ENCODE peak calls at places on chromosomes 6 and 20, in ten cellular contexts. A, O, Q, U, R, T, V, B, F and N are unnamed samples.

GRCh38 chr6:117568831-117569434 is 33.4 kb downstream of the GOPC start:
- DNase-seq in A (no peak), O (no peak), Q (no peak), U (no peak), R (no peak), T (no peak), V (no peak), B (no peak), F (no peak), N (no peak)

GRCh38 chr6:158958504-158959386 is 41.3 kb downstream of the RSPH3 start:
- DNase-seq in A (peak), O (no peak), Q (no peak), U (no peak), R (no peak), T (no peak), V (no peak), B (no peak), F (no peak), N (no peak)

GRCh38 chr6:96809119-96809518 is 28.2 kb downstream of the GPR63 start:
- DNase-seq in A (no peak), O (no peak), Q (no peak), U (no peak), R (no peak), T (no peak), V (no peak), B (no peak), F (no peak), N (no peak)

GRCh38 chr20:44051661-44052000 is 135.4 kb downstream of the JPH2 start:
- DNase-seq in A (no peak), O (no peak), Q (no peak), U (no peak), R (peak), T (no peak), V (peak), B (no peak), F (peak), N (no peak)

GRCh38 chr6:33169286-33170175 is 22.7 kb downstream of the COL11A2 start:
- DNase-seq in A (no peak), O (no peak), Q (no peak), U (no peak), R (no peak), T (no peak), V (no peak), B (no peak), F (no peak), N (no peak)

GRCh38 chr6:148044261-148044731 is 298.3 kb upstream of the SASH1 start:
- DNase-seq in A (no peak), O (no peak), Q (no peak), U (no peak), R (no peak), T (peak), V (no peak), B (no peak), F (no peak), N (no peak)

GRCh38 chr6:84816196-84816745 is 51.9 kb upstream of the TBX18 start:
- DNase-seq in A (no peak), O (no peak), Q (no peak), U (no peak), R (no peak), T (no peak), V (no peak), B (no peak), F (no peak), N (no peak)

GRCh38 chr6:114390176-114390575 is 47.4 kb upstream of the HS3ST5 start:
- DNase-seq in A (no peak), O (no peak), Q (no peak), U (no peak), R (no peak), T (peak), V (no peak), B (no peak), F (no peak), N (no peak)

GRCh38 chr20:5947276-5947675 is 3.1 kb downstream of the TRMT6 start:
- DNase-seq in A (no peak), O (no peak), Q (no peak), U (peak), R (no peak), T (peak), V (no peak), B (no peak), F (no peak), N (no peak)

GRCh38 chr6:9224539-9224938 is 789.2 kb upstream of the SLC35B3 start:
- DNase-seq in A (no peak), O (no peak), Q (no peak), U (peak), R (no peak), T (no peak), V (no peak), B (no peak), F (no peak), N (no peak)

GRCh38 chr20:35318502-35319157 is 26.4 kb upstream of the FAM83C start:
- DNase-seq in A (no peak), O (no peak), Q (peak), U (peak), R (peak), T (peak), V (peak), B (no peak), F (no peak), N (no peak)

GRCh38 chr6:53390010-53390409 is 41.3 kb upstream of the ELOVL5 start:
- DNase-seq in A (no peak), O (no peak), Q (no peak), U (no peak), R (no peak), T (no peak), V (no peak), B (no peak), F (no peak), N (no peak)

GRCh38 chr6:166927942-166928643 is 28.3 kb downstream of the RNASET2 start:
- DNase-seq in A (no peak), O (no peak), Q (no peak), U (no peak), R (no peak), T (no peak), V (no peak), B (no peak), F (no peak), N (no peak)

GRCh38 chr20:50731930-50732690 is 730 bp downstream of the PARD6B start:
- DNase-seq in A (peak), O (no peak), Q (no peak), U (no peak), R (peak), T (peak), V (no peak), B (no peak), F (peak), N (peak)

GRCh38 chr6:44473870-44474631 is 86.5 kb downstream of the CDC5L start:
- DNase-seq in A (no peak), O (no peak), Q (no peak), U (no peak), R (no peak), T (no peak), V (no peak), B (no peak), F (no peak), N (no peak)

GRCh38 chr6:43176423-43176786 is 5.3 kb downstream of the SRF start:
- DNase-seq in A (no peak), O (no peak), Q (no peak), U (no peak), R (no peak), T (no peak), V (no peak), B (no peak), F (no peak), N (no peak)
- H3K27ac ChIP-seq in A (no peak), O (peak), Q (no peak), U (peak), R (peak), T (no peak), V (peak), B (peak), F (no peak), N (no peak)

DNA sequence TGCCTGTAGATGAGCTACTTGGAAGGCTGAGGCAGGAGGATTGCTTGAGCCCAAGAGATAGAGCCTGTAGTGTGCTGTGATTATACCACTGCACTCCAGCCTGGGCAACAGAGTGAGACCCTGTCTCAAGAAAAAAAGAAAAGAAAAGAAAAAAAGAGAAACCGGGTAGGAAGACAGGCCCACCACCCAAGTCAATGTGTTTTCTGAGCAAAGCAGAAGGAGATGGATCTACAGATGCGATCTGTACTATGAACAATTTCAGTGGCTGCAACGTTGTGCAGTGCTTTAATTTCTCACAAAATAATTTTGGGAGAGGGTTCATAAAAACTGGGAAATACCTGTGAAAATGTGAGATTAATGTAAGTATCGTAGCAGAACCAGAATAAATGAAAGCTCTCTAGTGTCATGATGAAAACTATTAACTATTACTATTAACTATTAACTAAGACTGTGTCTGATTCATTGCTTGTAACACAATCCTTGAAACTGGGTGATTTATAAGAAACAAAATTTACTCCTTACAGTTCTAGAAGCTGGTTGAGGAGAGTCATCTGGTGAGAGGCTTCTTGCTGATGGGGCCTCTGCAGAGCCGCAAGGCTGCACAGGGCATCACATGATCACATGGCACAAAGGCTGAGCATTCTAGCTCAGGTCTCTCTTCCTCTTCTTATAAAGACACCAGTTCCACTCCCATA is 233.1 kb upstream of the ZNF217 start:
- DNase-seq in A (peak), O (no peak), Q (no peak), U (peak), R (no peak), T (no peak), V (no peak), B (no peak), F (no peak), N (no peak)
- H3K27ac ChIP-seq in A (peak), O (peak), Q (peak), U (peak), R (peak), T (peak), V (peak), B (no peak), F (no peak), N (peak)

GRCh38 chr6:141878686-141879085 is 254.0 kb upstream of the GJE1 start:
- DNase-seq in A (no peak), O (no peak), Q (peak), U (no peak), R (no peak), T (no peak), V (no peak), B (no peak), F (no peak), N (no peak)

GRCh38 chr6:141874930-141875602 is 257.7 kb upstream of the GJE1 start:
- DNase-seq in A (no peak), O (no peak), Q (peak), U (peak), R (no peak), T (no peak), V (no peak), B (no peak), F (no peak), N (no peak)

GRCh38 chr6:141877275-141877983 is 255.3 kb upstream of the GJE1 start:
- DNase-seq in A (no peak), O (no peak), Q (no peak), U (no peak), R (no peak), T (no peak), V (no peak), B (no peak), F (no peak), N (no peak)
- H3K27ac ChIP-seq in A (no peak), O (no peak), Q (no peak), U (no peak), R (no peak), T (no peak), V (no peak), B (no peak), F (no peak), N (no peak)

GRCh38 chr6:2782356-2782708 is 17.1 kb downstream of the WRNIP1 start:
- DNase-seq in A (no peak), O (no peak), Q (no peak), U (no peak), R (no peak), T (no peak), V (no peak), B (no peak), F (no peak), N (no peak)
- H3K27ac ChIP-seq in A (no peak), O (no peak), Q (no peak), U (no peak), R (no peak), T (no peak), V (no peak), B (no peak), F (no peak), N (no peak)

GRCh38 chr6:34514593-34515472 is 41.3 kb downstream of the SPDEF start:
- DNase-seq in A (no peak), O (no peak), Q (no peak), U (peak), R (no peak), T (no peak), V (no peak), B (no peak), F (no peak), N (no peak)
- H3K27ac ChIP-seq in A (no peak), O (no peak), Q (no peak), U (no peak), R (no peak), T (no peak), V (no peak), B (no peak), F (no peak), N (no peak)

GRCh38 chr20:36959242-36959641 is 7.7 kb upstream of the SAMHD1 start:
- DNase-seq in A (no peak), O (no peak), Q (no peak), U (no peak), R (no peak), T (no peak), V (no peak), B (no peak), F (no peak), N (no peak)

GRCh38 chr20:36956674-36957073 is 5.2 kb upstream of the SAMHD1 start:
- DNase-seq in A (no peak), O (no peak), Q (no peak), U (no peak), R (no peak), T (no peak), V (no peak), B (no peak), F (no peak), N (no peak)

GRCh38 chr20:36951977-36952738 is 650 bp upstream of the SAMHD1 start:
- DNase-seq in A (no peak), O (no peak), Q (no peak), U (no peak), R (no peak), T (peak), V (no peak), B (no peak), F (no peak), N (no peak)

GRCh38 chr20:36957875-36958667 is 6.6 kb upstream of the SAMHD1 start:
- DNase-seq in A (no peak), O (no peak), Q (no peak), U (no peak), R (no peak), T (no peak), V (no peak), B (no peak), F (no peak), N (no peak)
- H3K27ac ChIP-seq in A (no peak), O (peak), Q (no peak), U (no peak), R (no peak), T (no peak), V (no peak), B (no peak), F (no peak), N (no peak)

DNA sequence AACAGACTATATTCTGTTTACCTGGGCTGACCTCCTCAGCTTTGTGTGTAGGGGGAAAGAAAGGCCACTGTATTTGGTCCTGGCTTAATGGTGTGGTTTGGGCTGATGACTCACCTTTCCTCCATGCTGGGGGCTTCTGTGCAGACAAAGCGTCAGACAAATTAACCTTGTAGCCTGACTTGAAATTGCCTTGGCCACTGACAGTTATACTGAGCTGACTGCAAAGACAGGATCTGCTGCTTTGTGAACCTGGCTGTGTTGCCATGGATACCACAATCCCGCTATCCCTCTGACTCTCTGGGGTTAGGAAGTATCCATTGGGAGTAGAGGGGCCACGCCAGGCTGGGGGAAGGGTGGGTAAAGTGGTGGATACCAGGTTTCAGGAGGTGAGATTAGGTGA is 243.8 kb upstream of the CHD6 start:
- DNase-seq in A (no peak), O (no peak), Q (no peak), U (no peak), R (no peak), T (no peak), V (no peak), B (no peak), F (no peak), N (no peak)
- H3K27ac ChIP-seq in A (no peak), O (no peak), Q (no peak), U (no peak), R (no peak), T (no peak), V (no peak), B (no peak), F (no peak), N (no peak)

GRCh38 chr6:1312193-1312443 is 220 bp downstream of the FOXQ1 start:
- DNase-seq in A (no peak), O (no peak), Q (no peak), U (no peak), R (no peak), T (no peak), V (no peak), B (no peak), F (no peak), N (no peak)
- H3K27ac ChIP-seq in A (no peak), O (peak), Q (peak), U (no peak), R (peak), T (peak), V (peak), B (no peak), F (no peak), N (peak)

GRCh38 chr6:3808759-3809514 is 40.2 kb upstream of the FAM50B start:
- DNase-seq in A (no peak), O (no peak), Q (peak), U (peak), R (peak), T (peak), V (peak), B (no peak), F (peak), N (no peak)
- H3K27ac ChIP-seq in A (no peak), O (peak), Q (peak), U (peak), R (peak), T (peak), V (no peak), B (no peak), F (no peak), N (peak)

GRCh38 chr6:104064876-104065275 is 794.8 kb downstream of the HACE1 start:
- DNase-seq in A (no peak), O (no peak), Q (no peak), U (no peak), R (no peak), T (no peak), V (no peak), B (no peak), F (no peak), N (no peak)
- H3K27ac ChIP-seq in A (no peak), O (no peak), Q (no peak), U (no peak), R (no peak), T (no peak), V (no peak), B (no peak), F (no peak), N (no peak)